ENCODE peak calls at places on chromosomes 6 and 20, in nine cellular contexts. X is heart left ventricle, Y is GM12878, W is lung, E is body of pancreas, P is left lung, U is upper lobe of right lung, M is GM23338, T is HCT116. V is an unnamed sample.

GRCh38 chr6:28711325-28711724 is 185.6 kb downstream of the GPX5 start:
- ATAC-seq in X (no peak), Y (no peak), W (no peak), E (no peak), P (no peak), U (no peak), M (no peak), T (no peak), V (no peak)

GRCh38 chr6:142953373-142954273 is 8.6 kb upstream of the HIVEP2 start:
- ATAC-seq in X (no peak), Y (peak), W (no peak), E (peak), P (no peak), U (no peak), M (no peak), T (no peak), V (no peak)

GRCh38 chr20:53402233-53403005 is 191.2 kb downstream of the ZNF217 start:
- ATAC-seq in X (no peak), Y (no peak), W (no peak), E (no peak), P (no peak), U (no peak), M (no peak), T (no peak), V (no peak)

GRCh38 chr6:118724211-118724610 is 72.8 kb upstream of the CEP85L start:
- ATAC-seq in X (no peak), Y (peak), W (no peak), E (no peak), P (no peak), U (no peak), M (no peak), T (no peak), V (no peak)

GRCh38 chr6:37761872-37762271 is 57.7 kb upstream of the ZFAND3 start:
- ATAC-seq in X (no peak), Y (peak), W (no peak), E (no peak), P (peak), U (no peak), M (no peak), T (no peak), V (no peak)

GRCh38 chr6:169217972-169218371 is 35.7 kb downstream of the THBS2 start:
- ATAC-seq in X (no peak), Y (no peak), W (no peak), E (no peak), P (no peak), U (no peak), M (no peak), T (no peak), V (no peak)

GRCh38 chr6:85594197-85594930 is 706 bp upstream of the SNX14 start:
- ATAC-seq in X (peak), Y (peak), W (peak), E (peak), P (peak), U (peak), M (peak), T (no peak), V (peak)

GRCh38 chr6:53566755-53567154 is 21.9 kb upstream of the GCLC start:
- ATAC-seq in X (no peak), Y (no peak), W (no peak), E (peak), P (no peak), U (no peak), M (no peak), T (no peak), V (no peak)

GRCh38 chr6:140586426-140587061 is 1212.1 kb upstream of the CITED2 start:
- ATAC-seq in X (no peak), Y (peak), W (no peak), E (no peak), P (no peak), U (peak), M (no peak), T (no peak), V (peak)

GRCh38 chr20:47063407-47063806 is 168.8 kb downstream of the EYA2 start:
- ATAC-seq in X (peak), Y (no peak), W (no peak), E (no peak), P (no peak), U (no peak), M (no peak), T (no peak), V (no peak)

GRCh38 chr6:36862164-36862847 is 12.3 kb downstream of the PPIL1 start:
- ATAC-seq in X (no peak), Y (no peak), W (no peak), E (no peak), P (no peak), U (no peak), M (no peak), T (peak), V (no peak)

GRCh38 chr6:16539086-16539931 is 222.0 kb downstream of the ATXN1 start:
- ATAC-seq in X (no peak), Y (no peak), W (no peak), E (no peak), P (no peak), U (no peak), M (no peak), T (peak), V (no peak)

GRCh38 chr6:153062516-153062915 is 60.0 kb upstream of the MTRF1L start:
- ATAC-seq in X (no peak), Y (no peak), W (no peak), E (no peak), P (no peak), U (no peak), M (no peak), T (no peak), V (no peak)

GRCh38 chr6:153058909-153059308 is 56.4 kb upstream of the MTRF1L start:
- ATAC-seq in X (no peak), Y (no peak), W (no peak), E (no peak), P (no peak), U (no peak), M (peak), T (no peak), V (no peak)

GRCh38 chr6:153059311-153059710 is 56.8 kb upstream of the MTRF1L start:
- ATAC-seq in X (no peak), Y (no peak), W (no peak), E (no peak), P (no peak), U (no peak), M (peak), T (no peak), V (no peak)

GRCh38 chr6:153058291-153058690 is 55.8 kb upstream of the MTRF1L start:
- ATAC-seq in X (no peak), Y (no peak), W (no peak), E (no peak), P (no peak), U (no peak), M (no peak), T (no peak), V (no peak)

GRCh38 chr6:153059757-153060156 is 57.2 kb upstream of the MTRF1L start:
- ATAC-seq in X (no peak), Y (peak), W (no peak), E (no peak), P (no peak), U (no peak), M (peak), T (no peak), V (no peak)
- TF ChIP-seq CTCF in X (no peak), Y (peak), W (no peak), E (no peak), P (no peak), U (no peak), M (peak), T (no peak), V (no peak)

GRCh38 chr6:27472617-27473400 is at the start of gene ZNF184:
- ATAC-seq in X (peak), Y (peak), W (peak), E (peak), P (peak), U (peak), M (peak), T (peak), V (peak)
- TF ChIP-seq CTCF in X (no peak), Y (peak), W (no peak), E (peak), P (no peak), U (peak), M (peak), T (no peak), V (no peak)

GRCh38 chr6:20906938-20907337 is 372.7 kb downstream of the CDKAL1 start:
- ATAC-seq in X (no peak), Y (no peak), W (no peak), E (no peak), P (no peak), U (no peak), M (no peak), T (no peak), V (no peak)

GRCh38 chr6:20911826-20912225 is 377.6 kb downstream of the CDKAL1 start:
- ATAC-seq in X (no peak), Y (no peak), W (no peak), E (no peak), P (no peak), U (no peak), M (no peak), T (no peak), V (no peak)

GRCh38 chr6:20905377-20905776 is 371.1 kb downstream of the CDKAL1 start:
- ATAC-seq in X (no peak), Y (no peak), W (no peak), E (no peak), P (no peak), U (no peak), M (no peak), T (no peak), V (no peak)

GRCh38 chr6:20909621-20910020 is 375.4 kb downstream of the CDKAL1 start:
- ATAC-seq in X (no peak), Y (no peak), W (no peak), E (peak), P (no peak), U (no peak), M (no peak), T (no peak), V (no peak)

DNA sequence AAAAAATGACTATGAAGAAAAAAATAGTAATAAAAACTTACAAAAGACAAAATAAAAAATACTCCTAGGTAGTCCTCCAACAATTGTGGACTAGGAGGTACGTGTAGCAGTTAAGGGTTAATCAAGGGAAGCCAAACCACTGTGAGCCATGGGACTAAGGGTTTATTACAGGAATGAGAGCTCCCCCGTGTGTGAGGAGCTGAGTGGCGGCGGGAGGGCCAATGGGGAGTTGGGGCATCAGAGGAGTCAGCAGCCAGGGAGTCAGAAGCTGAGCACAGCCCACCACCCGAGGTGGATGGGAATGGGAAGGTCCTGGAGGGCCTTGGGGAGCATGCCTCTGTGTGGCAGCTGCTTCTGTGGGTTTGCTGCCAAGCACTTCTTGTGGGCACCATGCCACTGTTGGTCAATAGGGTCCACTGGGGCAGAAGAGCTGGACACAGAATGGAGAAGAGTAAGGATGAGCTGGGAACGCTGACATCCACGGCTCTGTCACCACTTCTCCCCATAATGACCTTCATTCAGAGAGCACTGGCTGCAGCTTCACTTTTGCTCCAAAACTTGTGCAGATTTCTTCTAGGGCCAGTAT is 373.3 kb downstream of the CDKAL1 start:
- ATAC-seq in X (no peak), Y (no peak), W (no peak), E (no peak), P (no peak), U (no peak), M (peak), T (peak), V (no peak)
- TF ChIP-seq CTCF in X (no peak), Y (no peak), W (no peak), E (no peak), P (no peak), U (no peak), M (peak), T (no peak), V (no peak)

GRCh38 chr6:121794630-121795029 is 359.2 kb downstream of the GJA1 start:
- ATAC-seq in X (peak), Y (no peak), W (no peak), E (no peak), P (peak), U (no peak), M (no peak), T (peak), V (no peak)

DNA sequence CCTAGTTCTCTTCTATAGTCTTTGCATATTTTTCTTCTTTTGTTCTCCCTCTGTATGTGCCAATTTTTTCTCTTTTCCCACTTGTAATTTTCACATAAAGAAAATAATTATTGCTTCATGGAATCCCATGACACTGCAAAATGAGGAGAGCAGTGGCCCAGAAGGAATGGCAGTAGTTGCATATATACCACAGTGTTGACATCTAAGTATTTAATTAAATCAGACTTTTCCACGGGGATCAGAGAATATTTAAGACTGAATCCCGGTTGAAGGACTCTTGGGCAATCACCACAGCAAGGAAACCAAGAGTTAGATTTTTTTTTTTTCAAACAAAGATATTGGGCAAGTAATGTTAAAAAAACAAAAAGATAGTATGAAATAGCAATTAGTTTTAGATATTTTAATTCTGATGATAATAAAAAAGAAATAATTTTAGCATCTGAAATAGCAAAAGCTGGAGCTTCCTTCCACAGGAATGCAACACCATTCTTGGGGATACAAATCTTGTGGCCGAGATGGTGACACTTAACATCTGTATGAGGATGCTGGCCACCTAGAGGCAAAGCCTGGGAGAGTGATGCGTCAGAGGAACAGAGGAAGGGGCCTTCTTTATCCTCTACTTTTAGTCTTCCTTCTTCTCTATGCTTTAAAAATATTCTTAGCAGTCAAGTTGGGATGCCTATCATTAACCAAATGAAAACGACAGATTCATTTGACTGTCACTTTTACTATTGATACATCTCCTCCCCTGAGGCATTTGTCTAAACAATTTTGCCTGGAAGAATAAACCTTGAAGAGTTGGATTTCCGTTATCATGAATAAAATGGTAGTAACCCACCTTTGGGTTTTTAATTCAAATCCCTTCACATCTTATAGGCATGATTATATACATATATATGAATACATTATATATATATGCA is 356.2 kb downstream of the GJA1 start:
- ATAC-seq in X (no peak), Y (no peak), W (no peak), E (no peak), P (no peak), U (no peak), M (peak), T (peak), V (no peak)
- TF ChIP-seq CTCF in X (no peak), Y (no peak), W (no peak), E (no peak), P (no peak), U (no peak), M (peak), T (peak), V (no peak)

DNA sequence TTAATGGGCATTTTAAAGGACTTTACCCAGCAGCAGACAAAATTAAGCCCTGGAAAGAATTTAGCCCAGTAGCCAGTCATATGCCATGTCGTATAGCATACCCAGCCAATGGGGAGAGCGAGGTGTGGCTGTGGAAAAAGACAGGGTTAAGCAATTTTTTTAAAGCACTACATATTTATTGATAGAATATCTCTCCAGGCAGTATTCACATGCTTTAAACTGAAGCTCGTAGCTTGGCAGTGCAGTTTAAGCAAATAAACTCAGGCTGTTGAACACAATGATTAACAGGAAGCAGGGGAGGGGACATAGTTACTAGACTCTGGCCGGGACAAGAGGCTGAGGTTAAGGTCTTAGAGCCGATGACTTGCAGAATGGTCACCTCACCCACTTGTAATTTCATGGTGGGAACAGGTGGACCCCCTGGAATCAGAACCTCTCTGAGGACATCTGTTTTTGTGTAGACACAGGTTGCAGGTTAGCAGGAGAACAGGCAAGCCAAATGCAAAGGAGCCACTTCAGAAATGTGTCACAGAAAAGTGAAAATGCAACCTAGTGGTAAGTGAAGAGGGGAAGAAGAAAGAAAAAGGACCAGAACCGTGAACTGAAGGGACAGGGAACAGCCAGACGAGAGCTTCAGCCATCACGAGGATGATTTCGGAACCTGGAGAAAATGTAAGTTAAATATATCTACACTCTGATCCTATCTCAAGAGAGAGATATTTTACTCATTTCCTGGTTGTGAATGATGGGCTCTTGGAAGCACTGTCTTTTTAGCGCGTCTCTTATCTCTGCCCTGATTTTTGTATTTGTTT is 7.2 kb downstream of the GCNT2 start:
- ATAC-seq in X (peak), Y (peak), W (peak), E (peak), P (peak), U (peak), M (peak), T (no peak), V (peak)
- TF ChIP-seq CTCF in X (no peak), Y (no peak), W (no peak), E (no peak), P (no peak), U (no peak), M (no peak), T (no peak), V (no peak)

GRCh38 chr20:7161690-7162089 is 394.2 kb downstream of the BMP2 start:
- ATAC-seq in X (no peak), Y (peak), W (no peak), E (no peak), P (peak), U (no peak), M (peak), T (no peak), V (no peak)
- TF ChIP-seq CTCF in X (peak), Y (peak), W (no peak), E (peak), P (peak), U (peak), M (peak), T (peak), V (no peak)

DNA sequence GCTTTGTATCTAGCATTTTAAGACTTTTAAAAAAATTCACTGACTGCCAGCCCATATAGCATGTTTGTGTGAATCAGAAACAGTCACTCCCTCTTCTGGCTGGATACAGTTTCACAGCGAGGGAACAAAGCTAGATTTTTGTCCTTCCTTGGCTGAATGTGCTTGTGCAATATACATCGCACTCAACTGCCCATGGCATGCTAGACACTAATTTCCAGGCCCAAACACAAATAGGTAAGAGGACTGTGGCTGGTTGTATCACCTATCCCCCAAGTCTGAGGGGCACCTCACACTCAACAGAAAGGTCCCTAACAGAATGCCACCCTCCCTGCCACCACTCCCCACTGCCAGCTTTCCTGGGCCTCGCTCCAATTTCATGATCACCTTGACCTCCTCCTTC is 16.2 kb upstream of the BLCAP start:
- ATAC-seq in X (no peak), Y (no peak), W (no peak), E (no peak), P (no peak), U (no peak), M (peak), T (peak), V (no peak)
- TF ChIP-seq CTCF in X (no peak), Y (no peak), W (no peak), E (no peak), P (no peak), U (no peak), M (peak), T (peak), V (no peak)

GRCh38 chr6:34142599-34142998 is 3.3 kb downstream of the GRM4 start:
- ATAC-seq in X (no peak), Y (peak), W (no peak), E (no peak), P (peak), U (peak), M (peak), T (no peak), V (no peak)

GRCh38 chr6:34144581-34145160 is 1.2 kb downstream of the GRM4 start:
- ATAC-seq in X (no peak), Y (no peak), W (no peak), E (peak), P (no peak), U (no peak), M (peak), T (no peak), V (no peak)

GRCh38 chr6:34143196-34143883 is 2.5 kb downstream of the GRM4 start:
- ATAC-seq in X (no peak), Y (no peak), W (no peak), E (no peak), P (no peak), U (no peak), M (no peak), T (no peak), V (no peak)

GRCh38 chr6:34145161-34146020 is 496 bp downstream of the GRM4 start:
- ATAC-seq in X (peak), Y (no peak), W (no peak), E (peak), P (peak), U (no peak), M (peak), T (peak), V (no peak)

DNA sequence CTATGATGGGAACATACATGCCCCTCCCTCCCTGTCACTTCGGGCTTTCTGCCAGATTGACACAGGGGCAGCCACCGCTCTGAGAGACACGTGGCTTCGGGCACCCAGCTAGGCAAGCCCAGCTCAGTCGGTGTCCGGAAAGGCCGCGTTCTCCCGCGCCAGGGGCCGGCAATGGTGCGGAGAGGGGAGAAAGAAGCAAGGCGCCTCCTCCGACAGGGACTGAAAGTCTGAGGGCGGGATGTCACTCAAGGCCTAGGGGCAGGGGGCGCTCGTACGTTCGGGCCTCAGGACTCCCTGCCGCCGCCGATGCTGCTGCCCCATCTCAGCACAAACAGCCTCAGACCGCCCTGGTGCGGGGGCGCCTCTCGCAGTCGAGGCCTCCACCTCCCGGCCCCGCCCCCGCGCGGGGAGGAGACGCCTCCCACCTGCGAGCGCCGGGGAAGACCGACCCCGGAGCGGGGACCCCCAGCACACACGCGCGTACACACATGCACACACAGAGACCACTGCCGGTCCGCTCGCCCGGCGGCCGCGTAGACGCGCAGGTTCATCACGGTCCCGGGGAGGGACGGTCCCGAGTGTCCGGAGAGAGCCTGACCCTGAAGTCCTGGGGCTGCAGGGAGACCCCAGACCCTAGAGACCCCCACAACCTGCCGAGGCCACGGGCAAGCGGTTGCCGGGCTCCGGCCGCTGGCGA is 1.9 kb downstream of the GRM4 start:
- ATAC-seq in X (no peak), Y (no peak), W (no peak), E (no peak), P (peak), U (peak), M (peak), T (no peak), V (no peak)
- TF ChIP-seq CTCF in X (no peak), Y (no peak), W (no peak), E (no peak), P (no peak), U (no peak), M (peak), T (no peak), V (no peak)

GRCh38 chr6:44028767-44029166 is 98.5 kb downstream of the MRPL14 start:
- ATAC-seq in X (no peak), Y (no peak), W (no peak), E (no peak), P (peak), U (no peak), M (peak), T (peak), V (no peak)
- TF ChIP-seq CTCF in X (no peak), Y (no peak), W (no peak), E (no peak), P (no peak), U (no peak), M (no peak), T (no peak), V (no peak)

V was measured in gastroesophageal sphincter.